ENCODE peak calls at places on chromosomes 7 and 10, in four cellular contexts. S is body of pancreas, J is Peyer's patch, T is right atrium auricular region. Q is an unnamed sample.

GRCh38 chr7:1229956-1230355 is 2.7 kb upstream of the UNCX start:
- DNase-seq in T (no peak), S (no peak), J (no peak), Q (no peak)

GRCh38 chr7:5552123-5552522 is 128.5 kb upstream of the TNRC18 start:
- DNase-seq in S (no peak), T (no peak), J (no peak), Q (no peak)

GRCh38 chr7:104779888-104780287 is 234.1 kb upstream of the KMT2E start:
- DNase-seq in J (no peak), S (no peak), T (no peak), Q (no peak)

GRCh38 chr7:35781200-35781701 is 19.6 kb upstream of the SEPTIN7 start:
- DNase-seq in S (no peak), J (no peak), T (no peak), Q (no peak)

GRCh38 chr10:8054498-8055407 is at the start of gene GATA3:
- DNase-seq in J (peak; percentile 81), T (peak; percentile 74), S (no peak), Q (no peak)

GRCh38 chr10:84537447-84537931 is 209.1 kb downstream of the CCSER2 start:
- DNase-seq in S (peak; percentile 59), J (peak; percentile 28), T (no peak), Q (no peak)

GRCh38 chr10:131774618-131775443 is 126.0 kb upstream of the PPP2R2D start:
- DNase-seq in S (no peak), J (no peak), T (no peak), Q (no peak)

GRCh38 chr10:28479366-28479765 is 53.6 kb upstream of the WAC start:
- DNase-seq in J (no peak), T (no peak), S (no peak), Q (no peak)

GRCh38 chr10:85657478-85658113 is 709.0 kb downstream of the GRID1 start:
- DNase-seq in J (no peak), S (no peak), T (no peak), Q (no peak)

GRCh38 chr7:155002411-155003214 is at the start of gene PAXIP1:
- DNase-seq in J (peak; percentile 30), S (peak; percentile 50), T (no peak), Q (peak; percentile 89)

GRCh38 chr7:36396150-36396549 is 6.5 kb downstream of the ANLN start:
- DNase-seq in T (no peak), S (no peak), J (no peak), Q (no peak)

GRCh38 chr7:47228386-47229014 is 353.4 kb downstream of the TNS3 start:
- DNase-seq in J (no peak), S (no peak), T (no peak), Q (no peak)

GRCh38 chr10:42976353-42977031 is 100.4 kb upstream of the RET start:
- DNase-seq in J (no peak), S (peak; percentile 5), T (no peak), Q (peak; percentile 19)

GRCh38 chr10:26169466-26169865 is 47.1 kb upstream of the GAD2 start:
- DNase-seq in S (no peak), J (no peak), T (no peak), Q (no peak)

GRCh38 chr10:13644866-13645265 is 58.1 kb downstream of the PRPF18 start:
- DNase-seq in T (no peak), S (no peak), J (no peak), Q (no peak)

GRCh38 chr7:20329389-20330175 is 1.1 kb upstream of the ITGB8 start:
- DNase-seq in J (peak; percentile 35), S (peak; percentile 70), T (peak; percentile 66), Q (peak; percentile 81)

GRCh38 chr7:46744957-46745699 is 824.1 kb upstream of the IGFBP3 start:
- DNase-seq in S (no peak), J (no peak), T (no peak), Q (no peak)

GRCh38 chr7:116717137-116717536 is 45.1 kb downstream of the MET start:
- DNase-seq in J (no peak), S (no peak), T (no peak), Q (no peak)

GRCh38 chr7:134992626-134993179 is 6.4 kb downstream of the AGBL3 start:
- DNase-seq in T (no peak), S (no peak), J (no peak), Q (no peak)

GRCh38 chr10:124648738-124649137 is 95.4 kb downstream of the FAM53B start:
- DNase-seq in T (no peak), S (peak; percentile 26), J (peak; percentile 67), Q (peak; percentile 92)

GRCh38 chr10:79277579-79277978 is 69.7 kb upstream of the PPIF start:
- DNase-seq in S (no peak), J (no peak), T (no peak), Q (no peak)

GRCh38 chr7:12827219-12827821 is 139.9 kb downstream of the ARL4A start:
- DNase-seq in J (no peak), S (no peak), T (no peak), Q (no peak)

GRCh38 chr7:48089415-48089975 is 430 bp downstream of the UPP1 start:
- DNase-seq in S (peak; percentile 74), J (peak; percentile 66), T (no peak), Q (peak; percentile 75)

GRCh38 chr10:36345770-36346169 is 703.7 kb upstream of the FZD8 start:
- DNase-seq in T (no peak), S (no peak), J (no peak), Q (no peak)

GRCh38 chr10:118106426-118106825 is 59.7 kb upstream of the RAB11FIP2 start:
- DNase-seq in S (no peak), T (no peak), J (no peak), Q (no peak)

DNA sequence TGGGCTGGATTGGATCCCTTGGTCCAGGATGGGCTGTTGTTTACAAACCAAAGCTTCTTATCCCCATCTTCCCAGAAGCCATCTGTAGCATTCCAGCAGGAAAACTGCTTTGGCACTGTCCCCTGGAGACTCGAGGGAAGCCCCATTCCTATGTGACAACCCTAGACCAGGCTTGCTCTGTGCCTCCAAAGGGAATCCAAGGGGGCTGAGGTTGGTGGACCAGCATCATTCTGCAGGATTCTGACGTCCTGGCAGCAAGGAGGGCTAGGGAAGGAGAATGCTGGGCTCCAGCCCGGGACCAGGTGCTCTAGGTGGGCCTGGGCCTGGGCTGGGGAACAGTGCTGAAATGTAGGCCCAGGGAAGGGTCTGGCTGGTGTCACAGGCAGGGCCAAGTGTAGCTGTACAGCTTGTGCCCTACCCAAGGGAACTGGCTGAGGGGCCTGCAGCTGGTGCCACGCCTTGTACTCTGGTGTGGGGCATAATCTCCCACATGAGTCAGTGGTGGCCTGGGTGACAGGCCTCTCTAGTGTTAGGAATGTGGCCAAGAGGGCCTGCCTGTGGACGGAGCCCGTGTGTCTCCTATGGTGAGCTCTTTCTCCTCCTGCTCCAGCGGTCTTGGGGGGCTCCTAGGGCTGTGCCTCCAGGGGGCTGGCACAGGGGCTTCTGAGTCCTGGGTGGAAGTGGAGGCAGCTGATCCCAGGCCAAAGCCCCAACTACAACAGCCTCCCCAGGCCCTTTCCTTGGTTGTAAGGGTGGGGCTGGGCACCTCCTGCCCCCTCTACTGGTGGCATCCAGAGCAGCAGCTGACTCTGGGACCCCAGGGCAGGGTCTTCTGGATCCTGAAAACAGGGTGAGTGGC is 25.2 kb downstream of the TRIM8 start:
- DNase-seq in S (peak; percentile 91), J (no peak), T (peak; percentile 76), Q (peak; percentile 86)
- TF ChIP-seq CTCF in S (peak; percentile 22), J (peak; percentile 43), T (peak; percentile 63), Q (no peak)

GRCh38 chr7:16063691-16064090 is 357.6 kb downstream of the CRPPA start:
- DNase-seq in J (no peak), S (no peak), T (no peak), Q (no peak)

GRCh38 chr7:16066805-16067459 is 354.4 kb downstream of the CRPPA start:
- DNase-seq in T (no peak), J (no peak), S (no peak), Q (no peak)

GRCh38 chr7:16062269-16062668 is 359.1 kb downstream of the CRPPA start:
- DNase-seq in J (no peak), T (no peak), S (no peak), Q (no peak)

GRCh38 chr7:16063241-16063640 is 358.1 kb downstream of the CRPPA start:
- DNase-seq in T (no peak), S (no peak), J (no peak), Q (no peak)

DNA sequence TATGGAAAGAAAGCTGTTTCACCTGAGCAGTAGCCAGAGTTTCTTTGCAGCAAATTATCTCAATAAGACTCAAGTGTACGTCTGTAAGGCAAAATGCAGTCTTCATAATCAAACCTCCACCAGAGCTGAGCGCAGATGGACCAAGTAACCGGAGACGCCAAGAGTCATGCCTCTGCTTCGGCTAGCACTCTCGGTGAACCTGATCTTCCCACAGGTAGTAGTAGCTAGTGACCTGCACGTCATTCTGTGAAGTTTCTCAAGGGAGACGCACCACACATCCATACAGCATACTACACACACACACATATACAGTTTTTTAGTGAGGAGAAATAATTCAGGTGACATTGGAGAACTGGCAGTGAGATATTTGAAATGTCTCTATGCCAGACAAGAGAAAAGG is 357.0 kb downstream of the CRPPA start:
- DNase-seq in J (no peak), T (no peak), S (no peak), Q (no peak)
- H3K4me3 ChIP-seq in J (no peak overlapping the region), T (no peak overlapping the region), S (no peak overlapping the region), Q (no peak overlapping the region)

GRCh38 chr7:2417981-2418481 is 14.6 kb downstream of the CHST12 start:
- DNase-seq in J (no peak), T (peak; percentile 69), S (no peak), Q (no peak)
- H3K4me1 ChIP-seq in J (no peaks in the 10 kb centered on the region), T (no peaks in the 10 kb centered on the region), S (peaks cover 4% of the 10 kb centered on the region), Q (peaks cover 20% of the 10 kb centered on the region)

DNA sequence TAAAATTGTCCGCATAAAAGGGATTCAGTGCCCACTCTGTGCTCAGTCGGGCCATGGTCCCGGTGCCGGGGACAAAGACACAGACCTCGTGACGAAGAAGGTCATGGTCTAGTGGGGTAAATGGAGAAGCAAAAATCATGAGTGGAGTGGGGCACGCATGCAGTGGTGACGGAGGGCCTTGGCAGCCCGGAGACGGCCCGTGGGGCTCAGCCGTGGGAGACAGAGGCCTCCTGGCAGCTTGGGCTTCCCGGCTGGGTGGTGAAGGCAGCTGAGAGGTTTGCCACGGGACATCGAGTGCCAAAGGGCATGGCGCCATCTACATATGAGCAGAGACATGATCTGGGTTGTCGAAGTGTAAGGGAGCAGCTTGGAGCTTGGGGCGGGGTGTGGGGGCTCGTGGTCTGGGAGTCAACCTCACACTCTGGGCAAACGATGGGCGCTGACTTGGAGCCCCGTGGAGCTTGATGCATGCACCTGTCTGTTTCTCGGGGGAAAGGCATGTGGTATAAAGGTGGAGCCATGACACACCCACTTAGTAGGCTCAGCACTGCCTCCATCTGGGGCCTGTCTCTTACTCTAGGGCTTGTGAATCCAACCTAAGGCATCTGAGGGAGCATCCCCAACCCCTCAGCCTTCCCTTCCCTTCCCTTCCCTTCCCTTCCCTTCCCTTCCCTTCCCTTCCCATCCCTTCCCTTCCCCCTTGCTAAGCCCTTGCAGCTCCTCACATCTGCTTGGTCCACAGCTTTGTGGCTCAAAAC is 151.0 kb upstream of the INSYN2A start:
- DNase-seq in S (no peak), J (no peak), T (no peak), Q (no peak)
- TF ChIP-seq CTCF in S (no peak), J (no peak), T (no peak), Q (no peak)

GRCh38 chr7:73827568-73828106 is 3.2 kb upstream of the CLDN4 start:
- DNase-seq in J (no peak), S (peak; percentile 94), T (no peak), Q (peak; percentile 80)

GRCh38 chr7:73829921-73830617 is 727 bp upstream of the CLDN4 start:
- DNase-seq in S (no peak), J (no peak), T (no peak), Q (no peak)

GRCh38 chr7:73828972-73829371 is 1.8 kb upstream of the CLDN4 start:
- DNase-seq in T (no peak), S (no peak), J (no peak), Q (no peak)

GRCh38 chr7:73829505-73829904 is 1.3 kb upstream of the CLDN4 start:
- DNase-seq in S (no peak), J (no peak), T (no peak), Q (peak; percentile 34)

GRCh38 chr7:73828107-73828803 is 2.5 kb upstream of the CLDN4 start:
- DNase-seq in T (no peak), S (no peak), J (no peak), Q (peak; percentile 70)
- H3K4me3 ChIP-seq in T (no peak overlapping the region), S (no peak overlapping the region), J (no peak overlapping the region), Q (no peak overlapping the region)